ENCODE peak calls at places on chromosomes 16 and 17, in seven cellular contexts. T, H, S, A, W, K and C are unnamed samples.
A peak's percentile ranks its signal among the peaks of the same experiment; 100 is the strongest.

GRCh38 chr16:964696-965395 is 5.9 kb downstream of the LMF1 start:
- DNase-seq in T (no peak), H (no peak), S (peak; percentile 76), A (peak; percentile 50), W (no peak), K (no peak), C (no peak)

GRCh38 chr16:65600046-65600445 is 478.2 kb upstream of the CDH11 start:
- DNase-seq in T (no peak), H (no peak), S (no peak), A (no peak), W (no peak), K (no peak), C (no peak)

GRCh38 chr16:1089822-1090619 is 6.0 kb downstream of the C1QTNF8 start:
- DNase-seq in T (no peak), H (no peak), S (no peak), A (no peak), W (no peak), K (peak; percentile 87), C (peak; percentile 91)

GRCh38 chr16:6633441-6633840 is 699.2 kb upstream of the RBFOX1 start:
- DNase-seq in T (no peak), H (no peak), S (no peak), A (no peak), W (no peak), K (no peak), C (no peak)

GRCh38 chr16:81923296-81923695 is 88.0 kb downstream of the SDR42E1 start:
- DNase-seq in T (no peak), H (no peak), S (no peak), A (no peak), W (no peak), K (no peak), C (no peak)

GRCh38 chr17:73064084-73064938 is 28.2 kb downstream of the SLC39A11 start:
- DNase-seq in T (no peak), H (no peak), S (no peak), A (no peak), W (no peak), K (no peak), C (no peak)

GRCh38 chr16:51825740-51826139 is 674.7 kb upstream of the SALL1 start:
- DNase-seq in T (no peak), H (no peak), S (no peak), A (no peak), W (no peak), K (no peak), C (no peak)

GRCh38 chr17:6711081-6711674 is 2.0 kb downstream of the SLC13A5 start:
- DNase-seq in T (no peak), H (no peak), S (no peak), A (no peak), W (no peak), K (no peak), C (no peak)

GRCh38 chr17:82292251-82293154 is 19.0 kb upstream of the CSNK1D start:
- DNase-seq in T (peak; percentile 100), H (peak; percentile 97), S (peak; percentile 95), A (peak; percentile 79), W (peak; percentile 75), K (peak; percentile 98), C (peak; percentile 98)

GRCh38 chr16:4344659-4345438 is 6.3 kb downstream of the PAM16 start:
- DNase-seq in T (no peak), H (no peak), S (no peak), A (no peak), W (no peak), K (no peak), C (no peak)

GRCh38 chr17:59848778-59849177 is 44.0 kb downstream of the TUBD1 start:
- DNase-seq in T (no peak), H (no peak), S (peak; percentile 77), A (no peak), W (no peak), K (no peak), C (peak; percentile 70)

GRCh38 chr16:26133401-26133800 is 441.6 kb downstream of the HS3ST4 start:
- DNase-seq in T (no peak), H (no peak), S (no peak), A (no peak), W (no peak), K (no peak), C (no peak)

GRCh38 chr16:9099131-9099625 is 7.7 kb downstream of the HAPSTR1 start:
- DNase-seq in T (peak; percentile 12), H (no peak), S (peak; percentile 52), A (no peak), W (no peak), K (no peak), C (no peak)

GRCh38 chr17:35236821-35237220 is 6.1 kb upstream of the SLFN5 start:
- DNase-seq in T (no peak), H (no peak), S (no peak), A (no peak), W (no peak), K (no peak), C (no peak)

GRCh38 chr17:61809816-61810392 is 53.4 kb downstream of the BRIP1 start:
- DNase-seq in T (peak; percentile 81), H (peak; percentile 48), S (no peak), A (no peak), W (no peak), K (no peak), C (no peak)

GRCh38 chr16:53465606-53466290 is 31.5 kb downstream of the RBL2 start:
- DNase-seq in T (no peak), H (peak; percentile 31), S (no peak), A (no peak), W (no peak), K (no peak), C (no peak)

GRCh38 chr17:82349287-82349701 is 9.8 kb upstream of the TEX19 start:
- DNase-seq in T (no peak), H (peak; percentile 37), S (no peak), A (no peak), W (no peak), K (no peak), C (no peak)

GRCh38 chr17:83187782-83188311 is 108.4 kb downstream of the METRNL start:
- DNase-seq in T (no peak), H (no peak), S (no peak), A (no peak), W (no peak), K (peak; percentile 12), C (no peak)

GRCh38 chr17:79684132-79684985 is 46.4 kb upstream of the ENPP7 start:
- DNase-seq in T (no peak), H (no peak), S (no peak), A (no peak), W (no peak), K (no peak), C (no peak)

GRCh38 chr16:30527635-30528178 is 1.3 kb upstream of the ZNF768 start:
- DNase-seq in T (peak; percentile 47), H (no peak), S (no peak), A (no peak), W (no peak), K (no peak), C (no peak)

GRCh38 chr17:66420961-66421371 is 118.6 kb downstream of the PRKCA start:
- DNase-seq in T (no peak), H (no peak), S (no peak), A (no peak), W (no peak), K (no peak), C (no peak)